ENCODE peak calls at places on chromosomes 3 and 15, in nine cellular contexts. O, K, U, N, R, J, F, Y and H are unnamed samples.
A peak's percentile ranks its signal among the peaks of the same experiment; 100 is the strongest.

GRCh38 chr15:81161215-81161673 is 27.2 kb downstream of the CFAP161 start:
- DNase-seq in R (no peak), F (no peak), Y (no peak), J (no peak), O (peak; percentile 75), N (no peak), U (no peak), K (no peak), H (no peak)

GRCh38 chr3:170780955-170781354 is 89.0 kb downstream of the RPL22L1 start:
- DNase-seq in F (no peak), R (no peak), U (no peak), J (peak; percentile 18), N (no peak), O (no peak), K (no peak), Y (no peak), H (no peak)

GRCh38 chr3:25897019-25897418 is 107.1 kb downstream of the OXSM start:
- DNase-seq in F (peak; percentile 20), U (peak; percentile 52), Y (no peak), J (no peak), R (peak; percentile 51), N (no peak), K (peak; percentile 78), O (peak; percentile 64), H (no peak)

GRCh38 chr3:174334111-174334510 is 525.0 kb upstream of the NAALADL2 start:
- DNase-seq in U (no peak), O (no peak), J (no peak), Y (no peak), R (no peak), F (no peak), K (no peak), N (no peak), H (no peak)

GRCh38 chr15:86236721-86237121 is 157.1 kb downstream of the AGBL1 start:
- DNase-seq in O (no peak), U (no peak), J (no peak), K (no peak), F (no peak), R (no peak), Y (peak; percentile 24), N (no peak), H (no peak)

GRCh38 chr3:10164546-10165393 is at the start of gene IRAK2:
- DNase-seq in J (peak; percentile 43), Y (peak; percentile 54), O (peak; percentile 61), K (no peak), F (peak; percentile 35), R (peak; percentile 22), N (peak; percentile 25), U (peak; percentile 95), H (no peak)

GRCh38 chr3:50286322-50287227 is 5.7 kb downstream of the IFRD2 start:
- DNase-seq in O (no peak), K (no peak), N (no peak), F (no peak), Y (no peak), U (no peak), R (no peak), J (no peak), H (no peak)

GRCh38 chr3:195913382-195913781 is 5.0 kb upstream of the TNK2 start:
- DNase-seq in F (no peak), K (no peak), Y (no peak), J (no peak), O (no peak), R (no peak), N (no peak), U (no peak), H (no peak)

GRCh38 chr3:32411442-32411841 is 19.8 kb downstream of the CMTM7 start:
- DNase-seq in F (no peak), R (no peak), O (no peak), K (no peak), Y (no peak), U (no peak), J (no peak), N (no peak), H (no peak)

GRCh38 chr3:128845695-128846491 is 33.5 kb upstream of the ACAD9 start:
- DNase-seq in U (peak; percentile 92), J (peak; percentile 64), O (peak; percentile 92), R (peak; percentile 37), Y (peak; percentile 57), K (peak; percentile 95), N (peak; percentile 37), F (peak; percentile 60), H (peak; percentile 36)

GRCh38 chr3:127339943-127340861 is 52.4 kb upstream of the PRR20G start:
- DNase-seq in O (peak; percentile 48), K (no peak), J (no peak), Y (no peak), R (no peak), F (no peak), N (no peak), U (no peak), H (no peak)

GRCh38 chr3:39148116-39149058 is 5.0 kb downstream of the CSRNP1 start:
- DNase-seq in F (no peak), N (peak; percentile 44), R (no peak), J (peak; percentile 23), U (peak; percentile 54), K (peak; percentile 75), O (peak; percentile 41), Y (no peak), H (peak; percentile 76)

GRCh38 chr3:51715231-51716058 is 8.6 kb downstream of the GRM2 start:
- DNase-seq in J (no peak), Y (no peak), N (no peak), U (no peak), O (no peak), K (no peak), F (no peak), R (no peak), H (no peak)

GRCh38 chr3:64140651-64141050 is 84.6 kb downstream of the PRICKLE2 start:
- DNase-seq in J (peak; percentile 14), U (no peak), F (no peak), O (no peak), K (no peak), Y (no peak), N (no peak), R (no peak), H (no peak)

GRCh38 chr3:194255252-194256039 is 95.7 kb downstream of the CPN2 start:
- DNase-seq in R (no peak), F (peak; percentile 71), K (no peak), N (no peak), O (no peak), Y (no peak), U (peak; percentile 94), J (no peak), H (peak; percentile 96)

GRCh38 chr3:117814975-117815374 is 1105.4 kb downstream of the TUSC7 start:
- DNase-seq in U (no peak), J (peak; percentile 40), Y (no peak), R (no peak), O (no peak), K (no peak), N (no peak), F (no peak), H (no peak)

DNA sequence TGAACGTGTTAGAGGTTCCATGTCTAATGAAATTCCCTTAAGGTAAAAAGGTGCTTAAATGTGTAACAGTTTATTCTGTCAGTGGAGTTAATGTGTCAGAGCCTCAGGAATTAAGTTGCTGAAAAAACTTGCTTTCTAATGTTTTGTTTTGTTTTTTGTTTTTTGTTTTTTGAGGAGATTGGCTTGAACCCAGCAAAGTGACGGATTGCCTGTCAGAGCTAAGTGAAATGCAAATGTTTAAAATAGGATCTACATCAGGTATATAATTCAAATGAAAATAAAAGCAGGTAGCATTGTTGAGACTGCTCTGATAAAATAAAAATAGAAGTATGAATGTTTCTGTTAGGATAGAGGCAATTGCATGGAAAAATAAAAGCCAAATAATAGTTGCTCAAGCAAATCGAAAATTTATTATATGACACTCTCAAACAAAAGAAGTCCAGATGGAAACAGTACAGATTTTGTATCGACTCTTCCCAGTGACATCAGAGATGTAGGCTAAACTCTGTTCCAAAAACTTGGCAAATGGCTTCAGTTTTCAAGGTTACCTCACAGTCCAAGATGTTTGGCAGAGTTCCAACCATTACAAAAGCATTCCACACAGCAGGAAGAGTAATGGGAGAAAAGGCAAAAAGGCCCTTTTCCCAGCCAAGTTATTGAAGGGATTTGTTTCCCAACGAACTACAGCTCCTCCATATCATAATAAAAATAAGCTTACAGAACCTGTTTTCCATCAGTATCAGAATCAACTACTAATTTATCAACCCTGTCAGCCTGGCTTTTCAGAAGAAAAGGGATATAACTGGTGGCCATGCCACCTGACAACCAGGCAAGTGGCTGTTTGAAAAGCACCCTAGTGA is 291.0 kb downstream of the TBL1XR1 start:
- DNase-seq in F (peak; percentile 23), O (no peak), R (no peak), N (peak; percentile 93), K (no peak), J (peak; percentile 80), Y (no peak), U (no peak), H (no peak)
- H2AFZ ChIP-seq in F (no peak overlapping the region), O (no peak overlapping the region), R (no peak overlapping the region), N (no peak overlapping the region), K (no peak overlapping the region), J (no peak overlapping the region), Y (no peak overlapping the region), U (no peak overlapping the region), H (no peak overlapping the region)

GRCh38 chr3:183242431-183242830 is 10.6 kb upstream of the B3GNT5 start:
- DNase-seq in J (no peak), O (peak; percentile 2), K (no peak), Y (no peak), N (no peak), F (no peak), R (no peak), U (no peak), H (no peak)
- H3K9me3 ChIP-seq in J (no peaks in the 10 kb centered on the region), O (no peaks in the 10 kb centered on the region), K (peaks cover 18% of the 10 kb centered on the region), Y (peaks cover 3% of the 10 kb centered on the region), N (peaks cover 9% of the 10 kb centered on the region), F (peaks cover 15% of the 10 kb centered on the region), R (peaks cover 6% of the 10 kb centered on the region), U (peaks cover 8% of the 10 kb centered on the region), H (peaks cover 17% of the 10 kb centered on the region)

DNA sequence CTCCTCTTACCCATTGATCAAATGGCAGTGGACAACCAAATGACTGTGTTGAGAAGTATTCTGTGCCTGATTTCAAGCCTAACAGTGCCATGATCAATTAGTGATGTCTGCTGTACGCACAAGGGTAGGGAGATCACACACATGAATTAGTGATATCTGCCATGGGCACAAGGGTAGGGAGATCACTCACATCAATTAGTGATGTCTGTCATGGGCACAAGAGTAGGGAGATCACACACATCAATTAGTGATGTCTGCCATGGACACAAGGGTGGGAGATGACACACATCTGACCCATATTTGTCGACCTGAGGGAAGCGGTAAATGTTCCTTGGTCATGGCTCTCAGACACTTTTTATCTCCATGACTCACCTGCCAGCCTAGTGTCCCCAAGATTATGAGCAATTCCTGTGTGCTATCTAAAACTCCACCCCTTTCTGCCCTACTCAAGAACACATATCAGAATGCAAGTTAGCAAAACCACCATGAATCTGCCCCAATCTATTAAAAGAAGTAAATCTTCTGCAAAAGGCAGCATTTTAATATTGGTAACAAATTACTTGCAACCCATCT is 165.0 kb downstream of the NTRK3 start:
- DNase-seq in R (no peak), F (no peak), U (no peak), O (no peak), N (no peak), J (no peak), K (no peak), Y (no peak), H (no peak)
- H3K4me3 ChIP-seq in R (no peak overlapping the region), F (no peak overlapping the region), U (no peak overlapping the region), O (no peak overlapping the region), N (no peak overlapping the region), J (no peak overlapping the region), K (no peak overlapping the region), Y (no peak overlapping the region), H (no peak overlapping the region)

DNA sequence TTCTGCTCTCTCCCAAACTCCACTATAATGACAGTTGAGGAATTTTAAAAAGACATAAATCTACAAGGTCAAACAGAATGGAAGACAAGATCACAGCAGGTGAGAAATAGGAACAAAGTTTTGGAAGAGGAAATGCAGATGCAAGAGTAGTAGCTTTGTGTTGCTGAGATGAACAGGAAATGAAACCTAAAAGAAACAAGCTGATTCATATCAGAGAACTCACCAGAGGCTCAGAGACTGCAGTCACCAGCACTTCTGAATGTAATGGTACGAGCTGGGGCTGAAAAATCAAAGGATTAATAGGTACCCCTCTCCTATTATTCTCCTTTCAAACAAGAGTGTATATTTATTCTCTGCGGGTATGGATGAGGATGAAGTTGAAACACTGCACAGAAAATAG is 460.0 kb downstream of the RAP2B start:
- DNase-seq in Y (no peak), N (no peak), U (no peak), R (no peak), F (no peak), K (no peak), J (no peak), O (peak; percentile 91), H (no peak)
- H2AFZ ChIP-seq in Y (peak overlapping the region; percentile 56), N (no peak overlapping the region), U (no peak overlapping the region), R (peak overlapping the region; percentile 2), F (no peak overlapping the region), K (no peak overlapping the region), J (no peak overlapping the region), O (peak overlapping the region; percentile 60), H (no peak overlapping the region)